ENCODE peak calls at places on chromosome 12, in eight cellular contexts. One of them, this sample, is unnamed.

GRCh38 chr12:54007538-54008259 is 1.1 kb upstream of the HOXC8 start:
- DNase-seq in tibial nerve: no peak
- DNase-seq in HT-29: no peak
- DNase-seq in thyroid gland: no peak
- DNase-seq in AG10803: no peak
- DNase-seq in AG08395: no peak
- DNase-seq in progenitor cell of endocrine pancreas: no peak
- DNase-seq in central memory CD4-positive, alpha-beta T cell: no peak
- DNase-seq in this sample: no peak

GRCh38 chr12:89863332-89863938 is 154.8 kb upstream of the ATP2B1 start:
- DNase-seq in tibial nerve: no peak
- DNase-seq in central memory CD4-positive, alpha-beta T cell: peak
- DNase-seq in AG10803: no peak
- DNase-seq in progenitor cell of endocrine pancreas: no peak
- DNase-seq in AG08395: no peak
- DNase-seq in thyroid gland: no peak
- DNase-seq in HT-29: no peak
- DNase-seq in this sample: no peak

GRCh38 chr12:12822886-12823285 is 9.7 kb downstream of the DDX47 start:
- DNase-seq in progenitor cell of endocrine pancreas: no peak
- DNase-seq in AG10803: no peak
- DNase-seq in thyroid gland: no peak
- DNase-seq in HT-29: no peak
- DNase-seq in AG08395: no peak
- DNase-seq in central memory CD4-positive, alpha-beta T cell: no peak
- DNase-seq in tibial nerve: no peak
- DNase-seq in this sample: no peak

GRCh38 chr12:98752726-98753125 is 107.6 kb downstream of the APAF1 start:
- DNase-seq in central memory CD4-positive, alpha-beta T cell: no peak
- DNase-seq in AG08395: peak
- DNase-seq in AG10803: peak
- DNase-seq in progenitor cell of endocrine pancreas: no peak
- DNase-seq in tibial nerve: no peak
- DNase-seq in thyroid gland: no peak
- DNase-seq in HT-29: no peak
- DNase-seq in this sample: peak

GRCh38 chr12:2149091-2149490 is 96.3 kb downstream of the CACNA1C start:
- DNase-seq in tibial nerve: no peak
- DNase-seq in AG10803: peak
- DNase-seq in central memory CD4-positive, alpha-beta T cell: no peak
- DNase-seq in thyroid gland: no peak
- DNase-seq in progenitor cell of endocrine pancreas: no peak
- DNase-seq in HT-29: no peak
- DNase-seq in AG08395: no peak
- DNase-seq in this sample: no peak

GRCh38 chr12:121741743-121742142 is 29.2 kb downstream of the TMEM120B start:
- DNase-seq in AG10803: no peak
- DNase-seq in progenitor cell of endocrine pancreas: no peak
- DNase-seq in AG08395: no peak
- DNase-seq in tibial nerve: no peak
- DNase-seq in HT-29: no peak
- DNase-seq in central memory CD4-positive, alpha-beta T cell: no peak
- DNase-seq in thyroid gland: no peak
- DNase-seq in this sample: no peak

GRCh38 chr12:6084261-6084968 is 40.1 kb downstream of the VWF start:
- DNase-seq in HT-29: peak
- DNase-seq in progenitor cell of endocrine pancreas: no peak
- DNase-seq in tibial nerve: no peak
- DNase-seq in central memory CD4-positive, alpha-beta T cell: no peak
- DNase-seq in AG08395: peak
- DNase-seq in AG10803: peak
- DNase-seq in thyroid gland: peak
- DNase-seq in this sample: peak

GRCh38 chr12:26740991-26741390 is 92.0 kb downstream of the ITPR2 start:
- DNase-seq in AG08395: no peak
- DNase-seq in HT-29: no peak
- DNase-seq in thyroid gland: no peak
- DNase-seq in AG10803: no peak
- DNase-seq in tibial nerve: no peak
- DNase-seq in central memory CD4-positive, alpha-beta T cell: no peak
- DNase-seq in progenitor cell of endocrine pancreas: no peak
- DNase-seq in this sample: peak

GRCh38 chr12:63918788-63919300 is 74.3 kb downstream of the SRGAP1 start:
- DNase-seq in HT-29: peak
- DNase-seq in progenitor cell of endocrine pancreas: no peak
- DNase-seq in AG08395: peak
- DNase-seq in tibial nerve: no peak
- DNase-seq in AG10803: peak
- DNase-seq in thyroid gland: no peak
- DNase-seq in central memory CD4-positive, alpha-beta T cell: no peak
- DNase-seq in this sample: no peak

GRCh38 chr12:7207866-7208612 is 18.6 kb downstream of the PEX5 start:
- DNase-seq in AG10803: no peak
- DNase-seq in progenitor cell of endocrine pancreas: no peak
- DNase-seq in central memory CD4-positive, alpha-beta T cell: no peak
- DNase-seq in thyroid gland: no peak
- DNase-seq in AG08395: no peak
- DNase-seq in tibial nerve: no peak
- DNase-seq in HT-29: no peak
- DNase-seq in this sample: peak

GRCh38 chr12:52615208-52615868 is 3.0 kb downstream of the KRT73 start:
- DNase-seq in thyroid gland: no peak
- DNase-seq in central memory CD4-positive, alpha-beta T cell: no peak
- DNase-seq in AG10803: peak
- DNase-seq in tibial nerve: no peak
- DNase-seq in AG08395: peak
- DNase-seq in progenitor cell of endocrine pancreas: no peak
- DNase-seq in HT-29: no peak
- DNase-seq in this sample: no peak

GRCh38 chr12:110501378-110501721 is 561 bp downstream of the VPS29 start:
- DNase-seq in AG08395: peak
- DNase-seq in HT-29: no peak
- DNase-seq in central memory CD4-positive, alpha-beta T cell: no peak
- DNase-seq in tibial nerve: peak
- DNase-seq in AG10803: peak
- DNase-seq in progenitor cell of endocrine pancreas: no peak
- DNase-seq in thyroid gland: peak
- DNase-seq in this sample: peak

GRCh38 chr12:122394626-122395194 is 27.8 kb downstream of the CLIP1 start:
- DNase-seq in progenitor cell of endocrine pancreas: no peak
- DNase-seq in AG08395: no peak
- DNase-seq in AG10803: peak
- DNase-seq in central memory CD4-positive, alpha-beta T cell: no peak
- DNase-seq in HT-29: no peak
- DNase-seq in tibial nerve: peak
- DNase-seq in thyroid gland: no peak
- DNase-seq in this sample: no peak

GRCh38 chr12:53991077-53991460 is 6.1 kb downstream of the HOXC10 start:
- DNase-seq in AG08395: peak
- DNase-seq in HT-29: no peak
- DNase-seq in thyroid gland: no peak
- DNase-seq in tibial nerve: no peak
- DNase-seq in AG10803: peak
- DNase-seq in central memory CD4-positive, alpha-beta T cell: no peak
- DNase-seq in progenitor cell of endocrine pancreas: no peak
- DNase-seq in this sample: peak

GRCh38 chr12:30862486-30862885 is 64.1 kb upstream of the TSPAN11 start:
- DNase-seq in HT-29: no peak
- DNase-seq in central memory CD4-positive, alpha-beta T cell: no peak
- DNase-seq in thyroid gland: no peak
- DNase-seq in tibial nerve: no peak
- DNase-seq in AG08395: no peak
- DNase-seq in progenitor cell of endocrine pancreas: no peak
- DNase-seq in AG10803: peak
- DNase-seq in this sample: peak

GRCh38 chr12:5102261-5102789 is 58.6 kb downstream of the KCNA5 start:
- DNase-seq in tibial nerve: no peak
- DNase-seq in AG10803: peak
- DNase-seq in thyroid gland: no peak
- DNase-seq in AG08395: peak
- DNase-seq in central memory CD4-positive, alpha-beta T cell: no peak
- DNase-seq in HT-29: no peak
- DNase-seq in progenitor cell of endocrine pancreas: no peak
- DNase-seq in this sample: no peak

GRCh38 chr12:41336041-41336552 is 148.0 kb downstream of the PDZRN4 start:
- DNase-seq in progenitor cell of endocrine pancreas: no peak
- DNase-seq in AG10803: no peak
- DNase-seq in central memory CD4-positive, alpha-beta T cell: no peak
- DNase-seq in AG08395: no peak
- DNase-seq in tibial nerve: no peak
- DNase-seq in thyroid gland: no peak
- DNase-seq in HT-29: no peak
- DNase-seq in this sample: no peak

GRCh38 chr12:31019561-31020308 is 53.9 kb upstream of the DDX11 start:
- DNase-seq in AG10803: no peak
- DNase-seq in HT-29: no peak
- DNase-seq in central memory CD4-positive, alpha-beta T cell: no peak
- DNase-seq in tibial nerve: no peak
- DNase-seq in progenitor cell of endocrine pancreas: no peak
- DNase-seq in AG08395: no peak
- DNase-seq in thyroid gland: no peak
- DNase-seq in this sample: no peak

GRCh38 chr12:74538491-74539258 is 1.0 kb downstream of the ATXN7L3B start:
- DNase-seq in progenitor cell of endocrine pancreas: no peak
- DNase-seq in HT-29: peak
- DNase-seq in thyroid gland: peak
- DNase-seq in AG08395: no peak
- DNase-seq in central memory CD4-positive, alpha-beta T cell: peak
- DNase-seq in tibial nerve: no peak
- DNase-seq in AG10803: no peak
- DNase-seq in this sample: peak

GRCh38 chr12:52295663-52296062 is 4.3 kb upstream of the KRT81 start:
- DNase-seq in AG10803: peak
- DNase-seq in thyroid gland: no peak
- DNase-seq in progenitor cell of endocrine pancreas: no peak
- DNase-seq in HT-29: no peak
- DNase-seq in central memory CD4-positive, alpha-beta T cell: no peak
- DNase-seq in AG08395: peak
- DNase-seq in tibial nerve: no peak
- DNase-seq in this sample: peak

GRCh38 chr12:31846405-31846804 is 112.8 kb upstream of the RESF1 start:
- DNase-seq in AG10803: no peak
- DNase-seq in tibial nerve: no peak
- DNase-seq in AG08395: no peak
- DNase-seq in HT-29: no peak
- DNase-seq in progenitor cell of endocrine pancreas: no peak
- DNase-seq in thyroid gland: no peak
- DNase-seq in central memory CD4-positive, alpha-beta T cell: no peak
- DNase-seq in this sample: no peak

GRCh38 chr12:42094277-42094676 is 50.4 kb downstream of the GXYLT1 start:
- DNase-seq in HT-29: no peak
- DNase-seq in central memory CD4-positive, alpha-beta T cell: no peak
- DNase-seq in AG08395: peak
- DNase-seq in tibial nerve: no peak
- DNase-seq in thyroid gland: no peak
- DNase-seq in AG10803: peak
- DNase-seq in progenitor cell of endocrine pancreas: no peak
- DNase-seq in this sample: peak

GRCh38 chr12:65810036-65810435 is 14.2 kb upstream of the HMGA2 start:
- DNase-seq in thyroid gland: no peak
- DNase-seq in HT-29: no peak
- DNase-seq in AG08395: peak
- DNase-seq in AG10803: peak
- DNase-seq in central memory CD4-positive, alpha-beta T cell: no peak
- DNase-seq in tibial nerve: no peak
- DNase-seq in progenitor cell of endocrine pancreas: no peak
- DNase-seq in this sample: peak

GRCh38 chr12:15575797-15576560 is 213.2 kb downstream of the EPS8 start:
- DNase-seq in progenitor cell of endocrine pancreas: no peak
- DNase-seq in central memory CD4-positive, alpha-beta T cell: no peak
- DNase-seq in thyroid gland: no peak
- DNase-seq in AG10803: peak
- DNase-seq in HT-29: no peak
- DNase-seq in AG08395: no peak
- DNase-seq in tibial nerve: no peak
- DNase-seq in this sample: no peak

GRCh38 chr12:57606399-57606798 is 1.8 kb downstream of the DTX3 start:
- DNase-seq in AG08395: no peak
- DNase-seq in thyroid gland: no peak
- DNase-seq in progenitor cell of endocrine pancreas: no peak
- DNase-seq in central memory CD4-positive, alpha-beta T cell: no peak
- DNase-seq in AG10803: no peak
- DNase-seq in HT-29: no peak
- DNase-seq in tibial nerve: no peak
- DNase-seq in this sample: no peak